ENCODE peak calls at places on chromosomes 1 and 21, in ten cellular contexts. One of them, this sample, is unnamed.

GRCh38 chr1:24193046-24193445 is 6.0 kb upstream of the IFNLR1 start:
- DNase-seq in astrocyte of the spinal cord: no peak
- DNase-seq in A549: no peak
- DNase-seq in heart left ventricle: no peak
- DNase-seq in neural progenitor cell: no peak
- DNase-seq in RWPE1: no peak
- DNase-seq in omental fat pad: no peak
- DNase-seq in fibroblast of lung: peak; percentile 26
- DNase-seq in stomach: no peak
- DNase-seq in nephron progenitor cell: no peak
- DNase-seq in this sample: no peak

GRCh38 chr1:2595261-2595811 is 8.8 kb downstream of the PRXL2B start:
- DNase-seq in astrocyte of the spinal cord: no peak
- DNase-seq in A549: no peak
- DNase-seq in heart left ventricle: no peak
- DNase-seq in neural progenitor cell: no peak
- DNase-seq in RWPE1: no peak
- DNase-seq in omental fat pad: no peak
- DNase-seq in fibroblast of lung: no peak
- DNase-seq in stomach: no peak
- DNase-seq in nephron progenitor cell: no peak
- DNase-seq in this sample: no peak

GRCh38 chr1:234578087-234578486 is 31.9 kb downstream of the IRF2BP2 start:
- DNase-seq in astrocyte of the spinal cord: no peak
- DNase-seq in A549: no peak
- DNase-seq in heart left ventricle: no peak
- DNase-seq in neural progenitor cell: no peak
- DNase-seq in RWPE1: no peak
- DNase-seq in omental fat pad: no peak
- DNase-seq in fibroblast of lung: no peak
- DNase-seq in stomach: no peak
- DNase-seq in nephron progenitor cell: no peak
- DNase-seq in this sample: no peak

GRCh38 chr1:205493241-205494085 is 11.0 kb upstream of the CDK18 start:
- DNase-seq in astrocyte of the spinal cord: peak; percentile 78
- DNase-seq in A549: no peak
- DNase-seq in heart left ventricle: peak; percentile 57
- DNase-seq in neural progenitor cell: no peak
- DNase-seq in RWPE1: peak; percentile 94
- DNase-seq in omental fat pad: no peak
- DNase-seq in fibroblast of lung: peak; percentile 90
- DNase-seq in stomach: peak; percentile 28
- DNase-seq in nephron progenitor cell: no peak
- DNase-seq in this sample: no peak

GRCh38 chr1:174535207-174535606 is 87.4 kb downstream of the GPR52 start:
- DNase-seq in astrocyte of the spinal cord: peak; percentile 9
- DNase-seq in A549: no peak
- DNase-seq in heart left ventricle: no peak
- DNase-seq in neural progenitor cell: no peak
- DNase-seq in RWPE1: no peak
- DNase-seq in omental fat pad: no peak
- DNase-seq in fibroblast of lung: peak; percentile 25
- DNase-seq in stomach: no peak
- DNase-seq in nephron progenitor cell: no peak
- DNase-seq in this sample: no peak

GRCh38 chr1:74455390-74455789 is 57.0 kb downstream of the LRRC53 start:
- DNase-seq in astrocyte of the spinal cord: no peak
- DNase-seq in A549: no peak
- DNase-seq in heart left ventricle: no peak
- DNase-seq in neural progenitor cell: no peak
- DNase-seq in RWPE1: no peak
- DNase-seq in omental fat pad: no peak
- DNase-seq in fibroblast of lung: no peak
- DNase-seq in stomach: no peak
- DNase-seq in nephron progenitor cell: no peak
- DNase-seq in this sample: no peak

GRCh38 chr1:180248731-180249681 is 18.9 kb downstream of the LHX4 start:
- DNase-seq in astrocyte of the spinal cord: no peak
- DNase-seq in A549: no peak
- DNase-seq in heart left ventricle: no peak
- DNase-seq in neural progenitor cell: peak; percentile 72
- DNase-seq in RWPE1: no peak
- DNase-seq in omental fat pad: no peak
- DNase-seq in fibroblast of lung: no peak
- DNase-seq in stomach: no peak
- DNase-seq in nephron progenitor cell: peak; percentile 35
- DNase-seq in this sample: no peak

GRCh38 chr1:240341365-240342250 is 249.9 kb downstream of the FMN2 start:
- DNase-seq in astrocyte of the spinal cord: no peak
- DNase-seq in A549: no peak
- DNase-seq in heart left ventricle: no peak
- DNase-seq in neural progenitor cell: no peak
- DNase-seq in RWPE1: no peak
- DNase-seq in omental fat pad: no peak
- DNase-seq in fibroblast of lung: no peak
- DNase-seq in stomach: no peak
- DNase-seq in nephron progenitor cell: no peak
- DNase-seq in this sample: no peak

GRCh38 chr1:90707363-90707710 is 9.8 kb downstream of the BARHL2 start:
- DNase-seq in astrocyte of the spinal cord: peak; percentile 37
- DNase-seq in A549: peak; percentile 40
- DNase-seq in heart left ventricle: no peak
- DNase-seq in neural progenitor cell: peak; percentile 91
- DNase-seq in RWPE1: peak; percentile 59
- DNase-seq in omental fat pad: no peak
- DNase-seq in fibroblast of lung: no peak
- DNase-seq in stomach: peak; percentile 46
- DNase-seq in nephron progenitor cell: peak; percentile 90
- DNase-seq in this sample: peak; percentile 47

GRCh38 chr1:207844374-207844773 is 66.6 kb downstream of the CD34 start:
- DNase-seq in astrocyte of the spinal cord: no peak
- DNase-seq in A549: no peak
- DNase-seq in heart left ventricle: no peak
- DNase-seq in neural progenitor cell: no peak
- DNase-seq in RWPE1: no peak
- DNase-seq in omental fat pad: no peak
- DNase-seq in fibroblast of lung: peak; percentile 57
- DNase-seq in stomach: no peak
- DNase-seq in nephron progenitor cell: no peak
- DNase-seq in this sample: no peak

GRCh38 chr21:42721341-42721824 is 68.0 kb downstream of the PDE9A start:
- DNase-seq in astrocyte of the spinal cord: no peak
- DNase-seq in A549: no peak
- DNase-seq in heart left ventricle: peak; percentile 39
- DNase-seq in neural progenitor cell: no peak
- DNase-seq in RWPE1: no peak
- DNase-seq in omental fat pad: no peak
- DNase-seq in fibroblast of lung: peak; percentile 21
- DNase-seq in stomach: no peak
- DNase-seq in nephron progenitor cell: no peak
- DNase-seq in this sample: no peak

GRCh38 chr1:15104768-15105167 is 48.8 kb upstream of the TMEM51 start:
- DNase-seq in astrocyte of the spinal cord: no peak
- DNase-seq in A549: no peak
- DNase-seq in heart left ventricle: no peak
- DNase-seq in neural progenitor cell: no peak
- DNase-seq in RWPE1: no peak
- DNase-seq in omental fat pad: no peak
- DNase-seq in fibroblast of lung: no peak
- DNase-seq in stomach: no peak
- DNase-seq in nephron progenitor cell: no peak
- DNase-seq in this sample: no peak

DNA sequence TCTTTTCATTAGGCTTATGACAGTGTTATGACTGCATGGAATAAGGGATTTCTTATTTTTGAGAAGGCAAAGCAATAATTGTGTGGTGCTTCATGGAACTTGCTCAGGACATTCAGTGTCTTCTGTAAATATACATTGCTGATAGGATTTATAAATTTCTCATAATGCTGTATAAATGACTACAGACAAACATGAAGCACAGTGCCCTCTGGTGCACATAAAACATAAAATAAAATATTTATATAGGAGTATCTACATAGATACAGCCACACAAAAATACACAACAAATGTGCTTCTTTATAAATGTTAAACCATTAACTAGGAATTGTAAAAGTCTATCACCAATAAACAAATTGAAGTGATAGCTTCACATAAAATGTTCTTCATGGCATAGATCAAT is 24.1 kb downstream of the BRINP3 start:
- DNase-seq in astrocyte of the spinal cord: peak; percentile 10
- DNase-seq in A549: no peak
- DNase-seq in heart left ventricle: no peak
- DNase-seq in neural progenitor cell: no peak
- DNase-seq in RWPE1: peak; percentile 16
- DNase-seq in omental fat pad: no peak
- DNase-seq in fibroblast of lung: peak; percentile 32
- DNase-seq in stomach: no peak
- DNase-seq in nephron progenitor cell: no peak
- DNase-seq in this sample: no peak
- TF ChIP-seq CTCF in astrocyte of the spinal cord: peak; percentile 10
- TF ChIP-seq CTCF in A549: peak; percentile 30
- TF ChIP-seq CTCF in heart left ventricle: no peak
- TF ChIP-seq CTCF in neural progenitor cell: no peak
- TF ChIP-seq CTCF in RWPE1: no peak
- TF ChIP-seq CTCF in omental fat pad: no peak
- TF ChIP-seq CTCF in fibroblast of lung: peak; percentile 27
- TF ChIP-seq CTCF in stomach: no peak
- TF ChIP-seq CTCF in nephron progenitor cell: no peak
- TF ChIP-seq CTCF in this sample: no peak

GRCh38 chr1:218741852-218742251 is 396.7 kb downstream of the TGFB2 start:
- DNase-seq in astrocyte of the spinal cord: no peak
- DNase-seq in A549: no peak
- DNase-seq in heart left ventricle: no peak
- DNase-seq in neural progenitor cell: no peak
- DNase-seq in RWPE1: no peak
- DNase-seq in omental fat pad: no peak
- DNase-seq in fibroblast of lung: peak; percentile 89
- DNase-seq in stomach: no peak
- DNase-seq in nephron progenitor cell: no peak
- DNase-seq in this sample: no peak
- TF ChIP-seq CTCF in astrocyte of the spinal cord: no peak
- TF ChIP-seq CTCF in A549: no peak
- TF ChIP-seq CTCF in heart left ventricle: no peak
- TF ChIP-seq CTCF in neural progenitor cell: no peak
- TF ChIP-seq CTCF in RWPE1: no peak
- TF ChIP-seq CTCF in omental fat pad: no peak
- TF ChIP-seq CTCF in fibroblast of lung: no peak
- TF ChIP-seq CTCF in stomach: no peak
- TF ChIP-seq CTCF in nephron progenitor cell: no peak
- TF ChIP-seq CTCF in this sample: no peak

GRCh38 chr21:31607791-31608190 is 51.7 kb upstream of the SOD1 start:
- DNase-seq in astrocyte of the spinal cord: no peak
- DNase-seq in A549: no peak
- DNase-seq in heart left ventricle: no peak
- DNase-seq in neural progenitor cell: no peak
- DNase-seq in RWPE1: no peak
- DNase-seq in omental fat pad: no peak
- DNase-seq in fibroblast of lung: no peak
- DNase-seq in stomach: no peak
- DNase-seq in nephron progenitor cell: no peak
- DNase-seq in this sample: no peak

GRCh38 chr21:31612889-31613785 is 46.4 kb upstream of the SOD1 start:
- DNase-seq in astrocyte of the spinal cord: no peak
- DNase-seq in A549: no peak
- DNase-seq in heart left ventricle: no peak
- DNase-seq in neural progenitor cell: peak; percentile 67
- DNase-seq in RWPE1: no peak
- DNase-seq in omental fat pad: no peak
- DNase-seq in fibroblast of lung: no peak
- DNase-seq in stomach: no peak
- DNase-seq in nephron progenitor cell: no peak
- DNase-seq in this sample: no peak

GRCh38 chr21:31611445-31611844 is 48.0 kb upstream of the SOD1 start:
- DNase-seq in astrocyte of the spinal cord: no peak
- DNase-seq in A549: no peak
- DNase-seq in heart left ventricle: no peak
- DNase-seq in neural progenitor cell: no peak
- DNase-seq in RWPE1: no peak
- DNase-seq in omental fat pad: no peak
- DNase-seq in fibroblast of lung: no peak
- DNase-seq in stomach: no peak
- DNase-seq in nephron progenitor cell: no peak
- DNase-seq in this sample: no peak

GRCh38 chr21:31606081-31606874 is 53.2 kb upstream of the SOD1 start:
- DNase-seq in astrocyte of the spinal cord: no peak
- DNase-seq in A549: no peak
- DNase-seq in heart left ventricle: no peak
- DNase-seq in neural progenitor cell: no peak
- DNase-seq in RWPE1: peak; percentile 66
- DNase-seq in omental fat pad: no peak
- DNase-seq in fibroblast of lung: no peak
- DNase-seq in stomach: no peak
- DNase-seq in nephron progenitor cell: no peak
- DNase-seq in this sample: no peak

GRCh38 chr21:31609081-31609480 is 50.4 kb upstream of the SOD1 start:
- DNase-seq in astrocyte of the spinal cord: no peak
- DNase-seq in A549: no peak
- DNase-seq in heart left ventricle: no peak
- DNase-seq in neural progenitor cell: peak; percentile 36
- DNase-seq in RWPE1: no peak
- DNase-seq in omental fat pad: no peak
- DNase-seq in fibroblast of lung: peak; percentile 22
- DNase-seq in stomach: no peak
- DNase-seq in nephron progenitor cell: no peak
- DNase-seq in this sample: no peak
- TF ChIP-seq CTCF in astrocyte of the spinal cord: no peak
- TF ChIP-seq CTCF in A549: no peak
- TF ChIP-seq CTCF in heart left ventricle: no peak
- TF ChIP-seq CTCF in neural progenitor cell: no peak
- TF ChIP-seq CTCF in RWPE1: no peak
- TF ChIP-seq CTCF in omental fat pad: no peak
- TF ChIP-seq CTCF in fibroblast of lung: no peak
- TF ChIP-seq CTCF in stomach: no peak
- TF ChIP-seq CTCF in nephron progenitor cell: no peak
- TF ChIP-seq CTCF in this sample: no peak

DNA sequence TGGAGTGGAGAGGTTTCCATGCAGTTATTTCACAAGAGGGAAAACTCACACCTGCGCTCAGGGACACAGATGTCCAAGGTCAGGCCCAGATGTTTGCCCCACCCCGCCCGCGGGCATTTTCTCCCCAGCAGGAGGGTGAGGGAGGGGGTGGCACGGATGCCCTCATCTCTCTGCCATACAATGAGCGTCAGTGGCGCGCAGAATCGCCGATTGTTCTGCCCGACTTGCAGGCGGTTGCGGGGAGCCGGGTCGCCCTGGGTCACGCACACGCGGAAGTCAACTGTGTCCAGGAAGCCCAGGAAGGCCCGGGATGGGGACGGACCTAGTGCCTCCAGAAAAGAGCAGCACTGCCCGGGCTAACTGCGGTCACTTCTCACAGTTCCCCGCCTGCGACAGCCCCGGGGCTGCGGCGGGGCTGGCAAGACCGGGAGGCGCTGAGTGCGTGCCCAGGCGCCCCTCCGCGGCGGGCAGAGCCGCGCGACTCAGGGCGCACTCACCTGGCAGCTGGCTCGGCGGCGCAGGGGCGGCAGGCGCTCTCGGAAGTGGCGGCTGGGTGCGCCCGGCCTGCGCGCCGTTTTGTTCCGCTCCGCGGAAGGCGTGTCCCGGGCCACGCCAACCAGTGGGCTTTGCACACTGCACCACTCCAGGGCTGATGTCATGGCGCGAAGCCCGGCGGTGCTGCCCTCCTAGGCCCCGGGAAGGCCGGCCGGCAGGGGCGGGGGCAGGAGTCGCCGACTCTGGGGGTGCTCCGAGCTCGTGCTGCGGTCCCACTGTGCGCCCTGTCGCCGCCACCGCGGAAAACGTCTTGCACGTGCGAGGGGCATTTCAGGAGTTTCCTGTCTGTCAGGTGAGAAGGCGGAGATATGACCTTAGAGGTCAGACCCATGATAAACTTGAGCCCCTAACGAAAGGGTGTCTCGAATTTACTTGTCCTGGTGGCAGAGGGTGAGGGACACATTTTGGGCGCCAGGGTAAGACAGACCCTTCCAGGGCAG is at the start of gene CSRP1:
- DNase-seq in astrocyte of the spinal cord: peak; percentile 84
- DNase-seq in A549: peak; percentile 98
- DNase-seq in heart left ventricle: peak; percentile 96
- DNase-seq in neural progenitor cell: peak; percentile 34
- DNase-seq in RWPE1: peak; percentile 96
- DNase-seq in omental fat pad: no peak
- DNase-seq in fibroblast of lung: peak; percentile 87
- DNase-seq in stomach: peak; percentile 90
- DNase-seq in nephron progenitor cell: no peak
- DNase-seq in this sample: peak; percentile 96
- TF ChIP-seq CTCF in astrocyte of the spinal cord: no peak
- TF ChIP-seq CTCF in A549: no peak
- TF ChIP-seq CTCF in heart left ventricle: peak; percentile 11
- TF ChIP-seq CTCF in neural progenitor cell: no peak
- TF ChIP-seq CTCF in RWPE1: no peak
- TF ChIP-seq CTCF in omental fat pad: no peak
- TF ChIP-seq CTCF in fibroblast of lung: no peak
- TF ChIP-seq CTCF in stomach: no peak
- TF ChIP-seq CTCF in nephron progenitor cell: no peak
- TF ChIP-seq CTCF in this sample: no peak

This sample was measured in GM20000.